ENCODE peak calls at places on chromosome 4, in seven cellular contexts. K, P, N, H, F, A and M are unnamed samples.

GRCh38 chr4:6205973-6206372 is 5.6 kb upstream of the JAKMIP1 start:
- DNase-seq in H (no peak), F (no peak), K (no peak), A (no peak), P (no peak), N (no peak), M (no peak)

GRCh38 chr4:152072001-152072485 is 311.2 kb upstream of the GATB start:
- DNase-seq in N (no peak), P (no peak), F (no peak), H (peak; percentile 14), K (no peak), A (peak; percentile 33), M (no peak)

GRCh38 chr4:149897784-149898183 is 82.1 kb upstream of the IQCM start:
- DNase-seq in A (no peak), F (no peak), P (no peak), K (peak; percentile 17), N (no peak), H (peak; percentile 26), M (no peak)

GRCh38 chr4:107153228-107153627 is 117.1 kb upstream of the DKK2 start:
- DNase-seq in F (no peak), K (no peak), P (no peak), N (no peak), H (no peak), A (no peak), M (peak; percentile 9)

GRCh38 chr4:13527983-13528822 is 16.1 kb downstream of the NKX3-2 start:
- DNase-seq in F (peak; percentile 6), K (peak; percentile 60), H (no peak), N (no peak), A (no peak), P (no peak), M (no peak)

GRCh38 chr4:155530857-155531256 is 135.8 kb upstream of the GUCY1A1 start:
- DNase-seq in H (no peak), P (no peak), N (no peak), K (no peak), A (no peak), F (no peak), M (no peak)

GRCh38 chr4:38290360-38290759 is 330.2 kb downstream of the PTTG2 start:
- DNase-seq in H (peak; percentile 70), F (no peak), K (no peak), A (no peak), N (no peak), P (no peak), M (no peak)

GRCh38 chr4:42531631-42532030 is 125.3 kb downstream of the ATP8A1 start:
- DNase-seq in H (no peak), N (no peak), P (no peak), K (no peak), F (no peak), A (no peak), M (no peak)

GRCh38 chr4:145521282-145521681 is 39.6 kb downstream of the SMAD1 start:
- DNase-seq in H (no peak), A (no peak), F (no peak), P (no peak), K (peak; percentile 62), N (no peak), M (no peak)

GRCh38 chr4:160403066-160403465 is 1300.2 kb downstream of the RAPGEF2 start:
- DNase-seq in H (no peak), A (no peak), P (no peak), N (no peak), F (no peak), K (no peak), M (no peak)

GRCh38 chr4:36159208-36159607 is 85.1 kb downstream of the ARAP2 start:
- DNase-seq in K (no peak), H (no peak), F (no peak), P (no peak), N (no peak), A (no peak), M (peak; percentile 46)

GRCh38 chr4:73815145-73815544 is 21.3 kb upstream of the CXCL6 start:
- DNase-seq in H (peak; percentile 43), N (no peak), P (no peak), F (no peak), A (no peak), K (peak; percentile 83), M (no peak)

GRCh38 chr4:10085386-10085785 is 31.2 kb downstream of the WDR1 start:
- DNase-seq in A (peak; percentile 16), K (no peak), N (no peak), H (no peak), P (peak; percentile 37), F (no peak), M (no peak)

GRCh38 chr4:105415281-105415744 is 58.5 kb downstream of the PPA2 start:
- DNase-seq in H (no peak), F (no peak), K (no peak), P (peak; percentile 56), N (no peak), A (no peak), M (peak; percentile 17)

GRCh38 chr4:42483426-42484379 is 86.4 kb downstream of the SHISA3 start:
- DNase-seq in A (no peak), N (no peak), K (no peak), H (peak; percentile 11), P (no peak), F (no peak), M (no peak)

GRCh38 chr4:10095296-10095991 is 21.2 kb downstream of the WDR1 start:
- DNase-seq in F (no peak), P (peak; percentile 62), A (no peak), N (no peak), K (peak; percentile 23), H (no peak), M (no peak)

GRCh38 chr4:83651846-83652245 is 115.9 kb downstream of the GPAT3 start:
- DNase-seq in P (no peak), N (no peak), F (no peak), A (no peak), K (no peak), H (no peak), M (no peak)

GRCh38 chr4:18882468-18882867 is 860.9 kb upstream of the LCORL start:
- DNase-seq in F (no peak), H (peak; percentile 72), K (no peak), N (no peak), P (no peak), A (no peak), M (peak; percentile 40)

GRCh38 chr4:90357117-90357710 is 230.0 kb downstream of the CCSER1 start:
- DNase-seq in P (no peak), A (no peak), F (no peak), H (peak; percentile 77), N (no peak), K (peak; percentile 69), M (no peak)

GRCh38 chr4:37795796-37796195 is 30.7 kb upstream of the PGM2 start:
- DNase-seq in A (no peak), F (no peak), H (no peak), N (no peak), P (no peak), K (no peak), M (peak; percentile 66)

GRCh38 chr4:6701371-6701770 is 7.7 kb downstream of the S100P start:
- DNase-seq in H (no peak), P (no peak), N (no peak), K (no peak), F (peak; percentile 51), A (no peak), M (peak; percentile 51)

GRCh38 chr4:118904418-118904817 is 15.8 kb downstream of the SYNPO2 start:
- DNase-seq in N (no peak), H (no peak), P (no peak), F (no peak), K (no peak), A (no peak), M (no peak)

GRCh38 chr4:67535280-67535840 is 9.9 kb downstream of the CENPC start:
- DNase-seq in H (no peak), A (no peak), N (no peak), P (no peak), K (no peak), F (no peak), M (no peak)
- H3K4me3 ChIP-seq in H (no peak overlapping the region), A (no peak overlapping the region), N (no peak overlapping the region), P (no peak overlapping the region), K (no peak overlapping the region), F (no peak overlapping the region), M (no peak overlapping the region)

GRCh38 chr4:63493265-63493664 is 916.0 kb downstream of the TECRL start:
- DNase-seq in F (no peak), A (no peak), H (no peak), K (peak; percentile 59), N (no peak), P (no peak), M (no peak)

DNA sequence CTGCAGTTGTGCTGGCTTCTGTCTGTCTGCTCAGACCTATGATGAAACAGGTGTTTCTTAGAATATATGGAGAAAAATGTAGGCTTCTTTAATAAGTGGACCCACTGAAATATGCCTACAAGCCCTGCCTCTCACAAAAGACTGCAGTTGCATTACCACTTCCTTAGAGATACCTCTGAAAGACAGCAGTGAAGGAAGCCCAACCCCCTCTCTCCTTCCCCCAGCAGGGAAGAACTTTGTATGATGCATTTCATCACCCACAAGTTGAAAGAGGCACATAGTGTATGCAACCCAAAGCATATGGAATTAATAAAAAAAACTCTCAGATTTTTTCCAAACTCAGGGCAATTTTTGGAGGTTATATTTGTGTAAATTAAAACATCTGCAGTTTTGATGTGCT is 916.7 kb downstream of the TECRL start:
- DNase-seq in K (peak; percentile 79), P (no peak), A (no peak), N (no peak), H (no peak), F (no peak), M (no peak)
- H3K9me3 ChIP-seq in K (no peaks in the 10 kb centered on the region), P (no peaks in the 10 kb centered on the region), A (no peaks in the 10 kb centered on the region), N (no peaks in the 10 kb centered on the region), H (peaks cover 8% of the 10 kb centered on the region), F (no peaks in the 10 kb centered on the region), M (no peaks in the 10 kb centered on the region)

DNA sequence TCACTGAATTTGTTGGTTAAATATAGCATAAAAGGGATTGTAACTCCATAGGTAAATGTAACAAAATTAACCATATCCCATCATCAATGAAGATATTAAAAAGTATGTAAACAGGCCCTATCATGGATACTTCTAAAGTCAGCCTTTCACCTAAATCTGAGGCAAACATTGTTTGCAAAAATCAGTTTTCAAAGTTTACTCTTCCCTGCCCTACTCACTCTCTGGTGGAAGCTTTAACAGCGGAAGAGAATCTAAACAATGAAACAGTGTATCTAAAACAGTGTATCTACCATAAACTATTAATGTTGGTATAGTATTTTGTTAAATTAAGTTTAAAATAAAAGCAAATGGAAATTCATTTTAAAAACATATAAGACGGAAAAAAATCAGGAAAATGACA is 21.1 kb downstream of the SMIM14 start:
- DNase-seq in K (no peak), A (no peak), P (no peak), H (no peak), N (no peak), F (no peak), M (no peak)
- H3K4me1 ChIP-seq in K (no peaks in the 10 kb centered on the region), A (peaks cover 49% of the 10 kb centered on the region), P (no peaks in the 10 kb centered on the region), H (peaks cover 17% of the 10 kb centered on the region), N (peaks cover 32% of the 10 kb centered on the region), F (no peaks in the 10 kb centered on the region), M (peaks cover 17% of the 10 kb centered on the region)

DNA sequence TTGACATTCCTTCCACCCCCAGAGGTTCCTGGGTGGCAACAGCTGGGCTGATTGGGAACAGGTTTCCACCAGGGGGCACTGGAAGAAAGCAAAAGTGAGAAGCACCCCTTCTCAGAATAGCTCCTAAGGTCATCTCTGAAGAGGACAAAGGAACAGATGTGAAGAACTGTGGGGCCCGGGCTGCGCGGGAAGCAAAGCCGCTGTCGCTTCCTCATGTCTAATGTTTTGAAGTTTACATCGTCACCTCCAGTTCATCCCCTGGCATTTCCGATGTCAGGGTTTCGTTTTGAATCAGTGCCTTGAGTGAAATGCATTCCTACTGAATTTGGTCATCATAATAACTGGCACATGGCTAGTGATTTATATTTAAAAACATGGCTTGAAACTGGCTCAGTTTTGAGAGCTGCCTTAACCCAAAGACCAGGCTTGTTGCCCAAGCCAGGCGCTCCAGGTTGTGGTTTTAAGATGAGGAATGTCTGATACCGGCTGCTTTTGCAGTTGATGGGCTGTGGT is 6.1 kb downstream of the TXK start:
- DNase-seq in K (peak; percentile 94), N (peak; percentile 35), P (no peak), H (peak; percentile 94), F (peak; percentile 30), A (peak; percentile 28), M (peak; percentile 92)
- H3K4me3 ChIP-seq in K (no peak overlapping the region), N (peak overlapping the region; percentile 31), P (peak overlapping the region; percentile 41), H (no peak overlapping the region), F (no peak overlapping the region), A (peak overlapping the region; percentile 47), M (peak overlapping the region; percentile 32)